ENCODE peak calls at places on chromosomes 7 and 10, in ten cellular contexts. U is Peyer's patch, A is spleen, K is adrenal gland, J is tibial nerve, I is right lobe of liver, D is body of pancreas, X is GM12878, W is ovary, Z is HCT116. N is an unnamed sample.

GRCh38 chr7:117979954-117980497 is 106.8 kb upstream of the CTTNBP2 start:
- DNase-seq in U (no peak), A (no peak), K (no peak), J (no peak), I (no peak), D (no peak), X (no peak), W (no peak), Z (no peak), N (no peak)

GRCh38 chr7:95840953-95841950 is 68.9 kb downstream of the DYNC1I1 start:
- DNase-seq in U (no peak), A (no peak), K (no peak), J (no peak), I (no peak), D (no peak), X (no peak), W (no peak), Z (peak; percentile 8), N (no peak)

GRCh38 chr7:38855867-38856266 is 53.1 kb downstream of the VPS41 start:
- DNase-seq in U (no peak), A (no peak), K (no peak), J (no peak), I (no peak), D (no peak), X (no peak), W (no peak), Z (no peak), N (no peak)

GRCh38 chr7:43454936-43455518 is 127.9 kb upstream of the STK17A start:
- DNase-seq in U (no peak), A (no peak), K (no peak), J (no peak), I (no peak), D (no peak), X (peak; percentile 13), W (no peak), Z (peak; percentile 19), N (no peak)

GRCh38 chr10:79984851-79985250 is 35.9 kb upstream of the SFTPD start:
- DNase-seq in U (no peak), A (no peak), K (no peak), J (no peak), I (no peak), D (no peak), X (no peak), W (no peak), Z (peak; percentile 48), N (no peak)

GRCh38 chr7:2008936-2009540 is 223.7 kb downstream of the MAD1L1 start:
- DNase-seq in U (peak; percentile 24), A (no peak), K (no peak), J (no peak), I (peak; percentile 39), D (peak; percentile 8), X (no peak), W (no peak), Z (no peak), N (no peak)

GRCh38 chr7:148330124-148330818 is 260.3 kb upstream of the C7orf33 start:
- DNase-seq in U (no peak), A (no peak), K (no peak), J (no peak), I (no peak), D (no peak), X (no peak), W (no peak), Z (no peak), N (no peak)

GRCh38 chr10:110067960-110068770 is 60.4 kb downstream of the ADD3 start:
- DNase-seq in U (no peak), A (no peak), K (no peak), J (peak; percentile 25), I (no peak), D (no peak), X (no peak), W (no peak), Z (no peak), N (no peak)

GRCh38 chr10:71623098-71623985 is 96.2 kb downstream of the C10orf105 start:
- DNase-seq in U (no peak), A (no peak), K (no peak), J (peak; percentile 27), I (no peak), D (no peak), X (no peak), W (no peak), Z (no peak), N (no peak)

GRCh38 chr10:73744690-73744994 is 470 bp downstream of the SEC24C start:
- DNase-seq in U (no peak), A (no peak), K (peak; percentile 56), J (peak; percentile 32), I (no peak), D (peak; percentile 43), X (no peak), W (no peak), Z (no peak), N (no peak)

GRCh38 chr7:55477781-55478374 is 94.4 kb downstream of the VOPP1 start:
- DNase-seq in U (no peak), A (peak; percentile 55), K (peak; percentile 7), J (no peak), I (no peak), D (no peak), X (no peak), W (no peak), Z (no peak), N (no peak)

DNA sequence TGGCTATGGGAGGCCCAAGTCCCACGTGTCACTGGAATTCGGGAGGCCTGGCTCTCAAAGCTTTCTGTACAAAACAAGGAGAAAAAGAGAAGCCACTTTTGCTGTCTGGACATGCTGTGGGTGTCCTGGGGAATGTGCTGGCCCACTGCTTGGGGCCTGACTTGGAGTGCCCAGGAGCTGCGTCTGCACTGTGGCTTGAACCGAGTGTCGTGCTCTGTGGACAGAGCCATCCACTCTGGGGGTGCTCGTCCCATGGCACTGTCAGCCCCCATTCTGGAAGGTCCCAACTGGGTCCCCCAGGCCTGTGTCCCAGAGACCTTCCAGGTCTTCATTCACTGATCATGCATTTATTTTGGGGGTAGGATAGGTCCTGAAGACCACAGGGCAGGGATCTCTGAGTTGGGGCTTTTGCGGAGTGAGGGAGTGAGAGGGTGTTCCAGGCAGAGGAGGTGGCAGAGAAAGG is 138.0 kb downstream of the LHPP start:
- DNase-seq in U (no peak), A (peak; percentile 66), K (no peak), J (no peak), I (no peak), D (no peak), X (no peak), W (no peak), Z (no peak), N (no peak)
- TF ChIP-seq CTCF in U (no peak), A (no peak), K (no peak), J (no peak), I (no peak), D (no peak), X (no peak), W (no peak), Z (no peak), N (no peak)

GRCh38 chr7:15166620-15167019 is 264.1 kb upstream of the DGKB start:
- DNase-seq in U (no peak), A (no peak), K (no peak), J (no peak), I (no peak), D (no peak), X (no peak), W (no peak), Z (no peak), N (no peak)
- H3K4me3 ChIP-seq in U (no peak overlapping the region), A (no peak overlapping the region), K (no peak overlapping the region), J (no peak overlapping the region), I (no peak overlapping the region), D (no peak overlapping the region), X (no peak overlapping the region), W (no peak overlapping the region), Z (no peak overlapping the region), N (no peak overlapping the region)

DNA sequence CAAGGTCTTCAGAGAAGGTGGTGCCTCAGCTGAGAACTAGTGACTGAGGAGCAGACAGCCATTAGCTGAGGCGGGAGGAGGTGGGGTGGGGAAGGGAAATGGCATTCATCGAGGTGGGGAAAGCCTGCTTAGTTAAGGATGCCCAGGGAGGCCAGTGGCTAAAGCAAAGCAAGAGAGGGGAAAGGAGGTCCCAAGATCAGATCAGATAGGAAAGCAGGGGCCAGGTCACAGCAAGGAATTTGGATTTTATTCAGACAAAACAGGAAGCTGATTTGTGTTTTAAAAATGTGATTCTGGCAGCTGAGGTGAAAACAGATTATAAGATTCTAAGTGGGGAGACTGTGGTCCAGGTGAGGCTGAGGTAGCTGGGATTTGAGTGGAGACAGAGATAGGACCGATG is 45.8 kb downstream of the CNNM1 start:
- DNase-seq in U (no peak), A (no peak), K (no peak), J (no peak), I (no peak), D (no peak), X (no peak), W (no peak), Z (no peak), N (no peak)
- TF ChIP-seq POLR2A in U (no peak), A (no peak), K (no peak), J (no peak), I (no peak), D (no peak), X (no peak), W (no peak), Z (no peak), N (no peak)

GRCh38 chr10:44513592-44513991 is 128.7 kb upstream of the CXCL12 start:
- DNase-seq in U (no peak), A (no peak), K (no peak), J (no peak), I (no peak), D (no peak), X (no peak), W (no peak), Z (no peak), N (no peak)
- TF ChIP-seq CTCF in U (no peak), A (no peak), K (peak; percentile 27), J (no peak), I (peak; percentile 5), D (no peak), X (no peak), W (no peak), Z (peak; percentile 8), N (no peak)

GRCh38 chr7:27131390-27131819 is 848 bp upstream of the HOXA4 start:
- DNase-seq in U (no peak), A (no peak), K (no peak), J (no peak), I (no peak), D (no peak), X (no peak), W (no peak), Z (no peak), N (no peak)
- H3K4me3 ChIP-seq in U (peak overlapping the region; percentile 64), A (peak overlapping the region; percentile 48), K (peak overlapping the region; percentile 91), J (peak overlapping the region; percentile 51), I (peak overlapping the region; percentile 41), D (no peak overlapping the region), X (no peak overlapping the region), W (peak overlapping the region; percentile 53), Z (peak overlapping the region; percentile 64), N (peak overlapping the region; percentile 68)